ENCODE peak calls at places on chromosome X, in nine cellular contexts. E, N, D, S, B, M, W, C and R are unnamed samples.

GRCh38 chrX:68830486-68831404 is 1.9 kb downstream of the EFNB1 start:
- DNase-seq in E (no peak), N (peak; percentile 26), D (no peak), S (no peak), B (no peak), M (peak; percentile 83), W (no peak), C (no peak), R (no peak)

GRCh38 chrX:129984196-129984962 is 1.9 kb downstream of the BCORL1 start:
- DNase-seq in E (no peak), N (no peak), D (peak; percentile 39), S (peak; percentile 20), B (no peak), M (no peak), W (no peak), C (no peak), R (peak; percentile 50)

GRCh38 chrX:124362072-124362471 is 15.7 kb downstream of the SH2D1A start:
- DNase-seq in E (no peak), N (no peak), D (no peak), S (no peak), B (no peak), M (no peak), W (no peak), C (no peak), R (no peak)

GRCh38 chrX:107467271-107467670 is 17.8 kb downstream of the FRMPD3 start:
- DNase-seq in E (no peak), N (no peak), D (no peak), S (no peak), B (no peak), M (no peak), W (no peak), C (no peak), R (no peak)

GRCh38 chrX:22164770-22165388 is 107.8 kb upstream of the CBLL2 start:
- DNase-seq in E (no peak), N (peak; percentile 56), D (no peak), S (no peak), B (peak; percentile 25), M (no peak), W (peak; percentile 72), C (peak; percentile 21), R (no peak)

GRCh38 chrX:112834976-112835375 is 5.7 kb downstream of the AMOT start:
- DNase-seq in E (no peak), N (no peak), D (no peak), S (no peak), B (no peak), M (no peak), W (no peak), C (no peak), R (no peak)

GRCh38 chrX:7076245-7076661 is 71.3 kb upstream of the STS start:
- DNase-seq in E (no peak), N (no peak), D (no peak), S (no peak), B (peak; percentile 26), M (no peak), W (no peak), C (no peak), R (no peak)

GRCh38 chrX:119870626-119871131 is 854 bp downstream of the RNF113A start:
- DNase-seq in E (no peak), N (peak; percentile 33), D (no peak), S (no peak), B (no peak), M (no peak), W (no peak), C (peak; percentile 17), R (no peak)

GRCh38 chrX:53584891-53585290 is 101.6 kb downstream of the HUWE1 start:
- DNase-seq in E (no peak), N (no peak), D (no peak), S (no peak), B (no peak), M (no peak), W (no peak), C (no peak), R (no peak)

GRCh38 chrX:66074920-66075879 is 35.3 kb upstream of the VSIG4 start:
- DNase-seq in E (no peak), N (peak; percentile 2), D (no peak), S (no peak), B (no peak), M (no peak), W (peak; percentile 8), C (no peak), R (no peak)

GRCh38 chrX:10519278-10519677 is 101.1 kb downstream of the MID1 start:
- DNase-seq in E (no peak), N (no peak), D (no peak), S (no peak), B (peak; percentile 51), M (no peak), W (no peak), C (no peak), R (no peak)

GRCh38 chrX:132750312-132751042 is 208.0 kb downstream of the HS6ST2 start:
- DNase-seq in E (no peak), N (no peak), D (no peak), S (no peak), B (no peak), M (no peak), W (no peak), C (no peak), R (no peak)

GRCh38 chrX:149511081-149511480 is 6.0 kb upstream of the IDS start:
- DNase-seq in E (no peak), N (peak; percentile 95), D (no peak), S (no peak), B (no peak), M (no peak), W (peak; percentile 49), C (no peak), R (peak; percentile 38)

GRCh38 chrX:119895843-119896326 is at the start of gene AKAP14:
- DNase-seq in E (no peak), N (no peak), D (no peak), S (no peak), B (peak; percentile 42), M (no peak), W (no peak), C (no peak), R (no peak)

DNA sequence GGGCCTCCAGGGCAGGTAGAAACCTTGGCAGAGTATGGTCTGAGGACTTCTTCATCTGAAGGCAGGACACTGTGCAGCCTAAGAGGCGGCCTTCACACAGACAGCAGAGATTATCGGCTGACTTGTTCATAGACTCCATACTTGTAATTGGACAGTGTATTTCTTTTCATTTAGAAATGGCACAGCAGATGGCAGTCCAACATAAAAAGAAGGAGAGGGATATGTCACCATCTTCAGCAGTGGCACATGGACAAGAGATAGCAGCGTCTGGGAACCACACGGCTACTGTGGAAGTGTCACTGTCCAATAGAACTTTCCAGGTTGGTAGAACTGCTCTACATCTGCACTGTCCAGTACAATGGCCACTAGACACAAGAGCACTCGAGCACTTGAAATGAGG is 21.7 kb upstream of the GEMIN8 start:
- DNase-seq in E (no peak), N (peak; percentile 46), D (no peak), S (no peak), B (no peak), M (no peak), W (peak; percentile 14), C (no peak), R (no peak)
- TF ChIP-seq CTCF in E (no peak), N (peak; percentile 46), D (no peak), S (no peak), B (no peak), M (no peak), W (no peak), C (no peak), R (no peak)

GRCh38 chrX:4268676-4269075 is 555.2 kb upstream of the PRKX start:
- DNase-seq in E (no peak), N (peak; percentile 45), D (no peak), S (peak; percentile 10), B (no peak), M (no peak), W (no peak), C (no peak), R (no peak)
- TF ChIP-seq CTCF in E (no peak), N (peak; percentile 55), D (no peak), S (no peak), B (no peak), M (no peak), W (no peak), C (no peak), R (no peak)

DNA sequence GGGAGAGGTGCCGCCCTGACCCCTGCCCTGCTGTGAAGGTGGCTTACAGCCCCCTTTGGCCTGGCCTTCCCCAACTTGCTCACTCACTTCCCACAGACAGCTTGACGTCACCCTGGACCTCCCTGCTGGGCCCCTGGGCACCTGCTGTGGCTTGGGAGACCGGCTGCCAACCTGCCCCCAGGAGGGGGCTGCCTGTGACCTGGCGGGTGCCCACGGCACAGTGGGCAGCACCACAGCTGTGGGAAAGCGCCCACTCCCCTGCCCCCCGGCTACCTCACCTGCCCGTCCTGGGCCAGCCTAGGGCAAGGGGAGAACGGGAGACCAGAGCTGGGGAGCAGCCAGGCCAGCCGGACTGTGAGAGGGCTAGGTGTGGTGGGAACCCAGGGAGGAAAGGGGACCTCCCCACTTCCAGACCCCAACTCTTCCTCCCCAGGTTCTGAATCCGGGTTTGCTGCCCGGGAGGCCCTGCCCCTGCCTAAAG is 2.4 kb upstream of the ZFP92 start:
- DNase-seq in E (no peak), N (no peak), D (no peak), S (no peak), B (no peak), M (no peak), W (no peak), C (no peak), R (no peak)
- TF ChIP-seq CTCF in E (no peak), N (no peak), D (no peak), S (no peak), B (no peak), M (no peak), W (no peak), C (no peak), R (no peak)

GRCh38 chrX:87702795-87703194 is 185.2 kb downstream of the KLHL4 start:
- DNase-seq in E (no peak), N (peak; percentile 68), D (no peak), S (no peak), B (peak; percentile 27), M (no peak), W (peak; percentile 19), C (peak; percentile 57), R (no peak)

GRCh38 chrX:87693204-87693603 is 175.6 kb downstream of the KLHL4 start:
- DNase-seq in E (no peak), N (no peak), D (no peak), S (no peak), B (no peak), M (no peak), W (no peak), C (no peak), R (no peak)

GRCh38 chrX:87697409-87697808 is 179.8 kb downstream of the KLHL4 start:
- DNase-seq in E (no peak), N (peak; percentile 8), D (no peak), S (no peak), B (no peak), M (no peak), W (no peak), C (no peak), R (no peak)
- TF ChIP-seq CTCF in E (no peak), N (peak; percentile 8), D (peak; percentile 18), S (no peak), B (no peak), M (no peak), W (no peak), C (no peak), R (no peak)

GRCh38 chrX:109372716-109373115 is 109.2 kb downstream of the GUCY2F start:
- DNase-seq in E (no peak), N (no peak), D (no peak), S (no peak), B (no peak), M (no peak), W (no peak), C (no peak), R (no peak)

GRCh38 chrX:109374276-109374960 is 107.5 kb downstream of the GUCY2F start:
- DNase-seq in E (peak; percentile 21), N (peak; percentile 3), D (no peak), S (no peak), B (no peak), M (no peak), W (peak; percentile 17), C (peak; percentile 27), R (no peak)

GRCh38 chrX:109373468-109373867 is 108.4 kb downstream of the GUCY2F start:
- DNase-seq in E (no peak), N (no peak), D (no peak), S (no peak), B (no peak), M (no peak), W (no peak), C (no peak), R (no peak)
- TF ChIP-seq CTCF in E (no peak), N (no peak), D (no peak), S (no peak), B (no peak), M (no peak), W (no peak), C (no peak), R (no peak)